ENCODE peak calls at places on chromosomes 3 and 15, in seven cellular contexts. R is H1, T is mesendoderm, O is IMR-90, Z is neuronal stem cell, I is H9, Y is trophoblast cell. J is an unnamed sample.

GRCh38 chr15:101068523-101068960 is 149.4 kb downstream of the LRRK1 start:
- DNase-seq in R (no peak), T (no peak), O (peak; percentile 27), Z (no peak), I (no peak), Y (peak; percentile 78), J (no peak)

GRCh38 chr3:52061116-52061910 is 4.9 kb upstream of the DUSP7 start:
- DNase-seq in R (no peak), T (no peak), O (no peak), Z (no peak), I (no peak), Y (no peak), J (no peak)

GRCh38 chr15:66293085-66293418 is 316 bp upstream of the DIS3L start:
- DNase-seq in R (no peak), T (no peak), O (no peak), Z (no peak), I (no peak), Y (no peak), J (no peak)

GRCh38 chr3:50299929-50300680 is 900 bp upstream of the HYAL3 start:
- DNase-seq in R (no peak), T (no peak), O (peak; percentile 57), Z (no peak), I (no peak), Y (peak; percentile 16), J (peak; percentile 45)

GRCh38 chr3:116920836-116921596 is 211.4 kb downstream of the TUSC7 start:
- DNase-seq in R (no peak), T (no peak), O (peak; percentile 36), Z (no peak), I (no peak), Y (peak; percentile 21), J (peak; percentile 54)

GRCh38 chr15:91921188-91921820 is 67.8 kb downstream of the SLCO3A1 start:
- DNase-seq in R (no peak), T (no peak), O (peak; percentile 44), Z (no peak), I (no peak), Y (peak; percentile 16), J (no peak)

GRCh38 chr3:167913218-167913902 is 177.8 kb downstream of the SERPINI1 start:
- DNase-seq in R (no peak), T (peak; percentile 75), O (peak; percentile 3), Z (no peak), I (peak; percentile 52), Y (peak; percentile 14), J (peak; percentile 54)

GRCh38 chr3:55333923-55334322 is 153.2 kb downstream of the WNT5A start:
- DNase-seq in R (no peak), T (no peak), O (peak; percentile 84), Z (no peak), I (no peak), Y (peak; percentile 32), J (peak; percentile 74)

GRCh38 chr3:140103166-140103565 is 168.2 kb downstream of the CLSTN2 start:
- DNase-seq in R (no peak), T (no peak), O (no peak), Z (no peak), I (no peak), Y (no peak), J (no peak)

GRCh38 chr3:143121240-143122088 is 1.9 kb downstream of the CHST2 start:
- DNase-seq in R (peak; percentile 82), T (peak; percentile 85), O (peak; percentile 55), Z (peak; percentile 26), I (peak; percentile 80), Y (peak; percentile 17), J (peak; percentile 72)

DNA sequence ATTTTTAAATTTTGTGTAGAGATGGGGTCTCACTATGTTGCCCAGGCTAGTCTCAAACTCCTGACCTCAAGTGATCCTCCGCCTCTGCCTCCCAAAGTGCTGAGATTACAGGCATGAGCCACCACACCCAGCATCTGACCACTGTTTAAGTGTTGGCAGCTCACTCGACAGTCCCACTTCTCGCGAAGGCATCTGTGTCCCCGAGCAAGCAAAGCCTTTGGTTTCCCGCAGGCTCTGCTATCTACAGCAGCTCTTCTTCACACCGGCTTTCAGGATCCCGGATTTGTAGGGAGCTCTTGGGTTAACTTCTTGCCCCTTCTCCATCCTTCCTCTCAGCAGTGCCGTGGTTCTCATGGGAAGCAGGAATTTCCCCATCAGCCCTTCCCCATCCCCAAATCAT is 240.9 kb downstream of the VPS13C start:
- DNase-seq in R (no peak), T (no peak), O (no peak), Z (no peak), I (no peak), Y (no peak), J (no peak)
- H3K4ac ChIP-seq in R (no peak overlapping the region), T (no peak overlapping the region), O (no peak overlapping the region), Z (no peak overlapping the region), I (no peak overlapping the region), Y (no peak overlapping the region), J (no peak overlapping the region)

GRCh38 chr3:113615976-113616375 is 80.5 kb downstream of the USF3 start:
- DNase-seq in R (no peak), T (no peak), O (no peak), Z (no peak), I (no peak), Y (no peak), J (no peak)
- H3K4ac ChIP-seq in R (no peak overlapping the region), T (no peak overlapping the region), O (no peak overlapping the region), Z (no peak overlapping the region), I (no peak overlapping the region), Y (no peak overlapping the region), J (no peak overlapping the region)

DNA sequence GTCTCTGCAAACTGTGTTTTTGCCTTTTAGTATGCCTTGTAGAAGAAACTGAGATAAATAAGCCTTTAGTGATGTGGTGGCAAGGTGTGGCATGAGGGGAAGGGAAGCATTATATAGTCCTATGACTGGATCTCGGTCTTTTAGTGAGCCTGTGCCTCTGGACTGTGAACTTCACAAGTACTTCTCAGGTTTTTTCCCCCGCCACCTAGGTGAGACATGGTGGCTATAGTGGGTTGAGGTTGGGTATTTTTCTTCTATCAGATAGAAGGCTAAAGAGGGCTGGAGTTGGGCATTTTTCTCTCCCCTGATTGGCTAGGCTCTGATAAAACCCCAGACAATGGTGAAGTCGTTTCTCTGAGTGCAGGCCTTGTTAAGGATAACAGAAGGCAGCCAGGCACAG is 38.7 kb upstream of the ZFAND6 start:
- DNase-seq in R (no peak), T (no peak), O (no peak), Z (no peak), I (no peak), Y (no peak), J (no peak)
- H3K4ac ChIP-seq in R (no peak overlapping the region), T (no peak overlapping the region), O (no peak overlapping the region), Z (no peak overlapping the region), I (no peak overlapping the region), Y (no peak overlapping the region), J (no peak overlapping the region)

GRCh38 chr15:80071652-80072051 is 12.2 kb downstream of the ZFAND6 start:
- DNase-seq in R (no peak), T (no peak), O (no peak), Z (no peak), I (no peak), Y (no peak), J (no peak)
- H3K4ac ChIP-seq in R (no peak overlapping the region), T (no peak overlapping the region), O (no peak overlapping the region), Z (no peak overlapping the region), I (no peak overlapping the region), Y (no peak overlapping the region), J (no peak overlapping the region)

GRCh38 chr3:104461431-104461830 is 905.3 kb upstream of the ALCAM start:
- DNase-seq in R (no peak), T (peak; percentile 57), O (no peak), Z (no peak), I (no peak), Y (no peak), J (no peak)

GRCh38 chr3:104458657-104459056 is 908.1 kb upstream of the ALCAM start:
- DNase-seq in R (no peak), T (no peak), O (no peak), Z (no peak), I (no peak), Y (no peak), J (no peak)

DNA sequence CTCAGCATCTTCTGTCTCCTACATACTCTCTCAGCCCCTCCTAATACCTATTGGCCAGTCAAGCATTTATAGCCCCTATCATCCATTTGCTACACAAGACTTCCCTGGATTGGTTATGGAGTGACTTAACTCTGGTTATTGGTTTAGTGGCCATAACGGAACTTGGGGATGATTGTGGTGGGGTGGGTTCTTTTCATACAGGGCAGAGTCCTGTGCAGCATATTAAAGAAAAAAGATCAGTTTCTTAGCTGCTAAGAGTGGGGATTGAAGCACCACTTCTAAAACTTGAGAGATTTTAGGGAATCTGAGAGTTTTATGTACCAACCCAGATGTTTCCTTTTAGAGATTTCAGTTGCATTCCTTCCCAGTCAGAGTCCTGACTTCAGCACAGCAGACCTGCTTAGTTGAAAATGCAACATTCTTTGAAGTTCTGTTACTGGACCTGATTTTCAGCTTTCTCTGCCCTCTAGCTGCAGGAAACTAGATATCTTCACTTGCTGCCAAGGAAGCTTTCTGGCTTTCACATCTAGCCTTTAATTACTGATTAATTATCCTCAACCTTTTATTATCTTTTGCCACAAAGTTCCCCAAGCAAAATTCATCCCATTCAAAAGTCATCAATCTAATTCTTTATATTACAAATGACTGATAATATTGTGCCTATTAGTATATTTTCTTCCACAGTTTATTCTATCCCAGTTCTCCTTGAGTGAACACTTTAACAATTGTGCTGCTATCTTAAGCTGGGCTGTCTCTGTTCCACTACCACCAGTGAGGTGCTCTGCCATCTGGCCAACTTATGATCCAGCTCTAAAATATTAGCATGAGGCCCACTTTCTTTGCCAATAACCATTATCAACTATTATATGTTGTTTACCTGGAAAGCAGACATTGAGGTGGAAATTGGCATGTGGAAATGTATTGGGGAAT is 906.0 kb upstream of the ALCAM start:
- DNase-seq in R (no peak), T (peak; percentile 90), O (peak; percentile 32), Z (peak; percentile 12), I (peak; percentile 39), Y (peak; percentile 53), J (peak; percentile 29)
- H3K4ac ChIP-seq in R (peak overlapping the region; percentile 74), T (peak overlapping the region; percentile 16), O (no peak overlapping the region), Z (no peak overlapping the region), I (no peak overlapping the region), Y (no peak overlapping the region), J (no peak overlapping the region)